ENCODE peak calls at places on chromosomes 16 and 17, in five cellular contexts. O, H, S, Q and B are unnamed samples.

GRCh38 chr16:4690946-4691665 is 2.3 kb upstream of the NUDT16L1 start:
- DNase-seq in O (no peak), H (no peak), S (no peak), Q (no peak), B (no peak)

GRCh38 chr16:89918453-89919347 is at the start of gene MC1R:
- DNase-seq in O (peak), H (peak), S (no peak), Q (no peak), B (no peak)

GRCh38 chr17:82006468-82007227 is 16.0 kb downstream of the CENPX start:
- DNase-seq in O (peak), H (peak), S (peak), Q (no peak), B (no peak)

GRCh38 chr16:81071816-81072215 is 5.2 kb downstream of the C16orf46 start:
- DNase-seq in O (no peak), H (no peak), S (peak), Q (no peak), B (peak)

GRCh38 chr17:49287481-49287880 is 56.9 kb upstream of the PHOSPHO1 start:
- DNase-seq in O (no peak), H (no peak), S (no peak), Q (no peak), B (no peak)

GRCh38 chr17:9313346-9313745 is 262.3 kb downstream of the STX8 start:
- DNase-seq in O (no peak), H (no peak), S (no peak), Q (no peak), B (no peak)

GRCh38 chr17:77476498-77476897 is 335.7 kb downstream of the SEC14L1 start:
- DNase-seq in O (no peak), H (no peak), S (no peak), Q (no peak), B (no peak)

GRCh38 chr17:78355045-78355641 is 4.7 kb downstream of the SOCS3 start:
- DNase-seq in O (no peak), H (no peak), S (no peak), Q (no peak), B (no peak)

GRCh38 chr17:39194089-39194984 is 3.1 kb downstream of the CACNB1 start:
- DNase-seq in O (peak), H (peak), S (no peak), Q (no peak), B (peak)

GRCh38 chr16:48318630-48319029 is 66.6 kb downstream of the SIAH1 start:
- DNase-seq in O (peak), H (peak), S (no peak), Q (no peak), B (peak)

GRCh38 chr16:1493746-1494094 is 560 bp downstream of the TELO2 start:
- DNase-seq in O (no peak), H (no peak), S (no peak), Q (no peak), B (no peak)

GRCh38 chr16:64893386-64893785 is 228.5 kb downstream of the CDH11 start:
- DNase-seq in O (no peak), H (no peak), S (no peak), Q (no peak), B (no peak)

GRCh38 chr16:28609631-28610594 is at the start of gene SULT1A1:
- DNase-seq in O (peak), H (peak), S (no peak), Q (no peak), B (peak)

GRCh38 chr17:65103431-65103830 is 33.7 kb upstream of the RGS9 start:
- DNase-seq in O (no peak), H (no peak), S (no peak), Q (no peak), B (no peak)

GRCh38 chr16:85667841-85668413 is 20.8 kb downstream of the GINS2 start:
- DNase-seq in O (no peak), H (no peak), S (no peak), Q (no peak), B (no peak)

GRCh38 chr17:78736526-78737079 is 45.5 kb downstream of the CYTH1 start:
- DNase-seq in O (no peak), H (no peak), S (peak), Q (no peak), B (peak)

GRCh38 chr16:842061-842476 is 41.5 kb upstream of the GNG13 start:
- DNase-seq in O (no peak), H (peak), S (no peak), Q (no peak), B (no peak)

GRCh38 chr17:74960739-74961342 is 11.7 kb downstream of the HID1 start:
- DNase-seq in O (peak), H (peak), S (peak), Q (peak), B (peak)

GRCh38 chr17:73091770-73092517 is 544 bp downstream of the SLC39A11 start:
- DNase-seq in O (peak), H (peak), S (peak), Q (no peak), B (peak)

GRCh38 chr17:64146418-64147109 is 16.6 kb upstream of the ERN1 start:
- DNase-seq in O (peak), H (peak), S (peak), Q (peak), B (no peak)

GRCh38 chr17:2023692-2024571 is 1.2 kb downstream of the RTN4RL1 start:
- DNase-seq in O (peak), H (peak), S (peak), Q (no peak), B (peak)

GRCh38 chr16:88284626-88285513 is 97.9 kb upstream of the ZNF469 start:
- DNase-seq in O (no peak), H (no peak), S (no peak), Q (no peak), B (no peak)

GRCh38 chr17:76676629-76677028 is 33.1 kb upstream of the ST6GALNAC1 start:
- DNase-seq in O (no peak), H (no peak), S (no peak), Q (no peak), B (no peak)

GRCh38 chr17:72030067-72030899 is 90.5 kb upstream of the SOX9 start:
- DNase-seq in O (peak), H (peak), S (peak), Q (no peak), B (no peak)

GRCh38 chr17:79631640-79632431 is 21.0 kb upstream of the RBFOX3 start:
- DNase-seq in O (no peak), H (peak), S (no peak), Q (no peak), B (no peak)

GRCh38 chr17:2222901-2223616 is 80.5 kb downstream of the SMG6 start:
- DNase-seq in O (peak), H (peak), S (peak), Q (no peak), B (no peak)